ENCODE peak calls at places on chromosomes 12 and 14, in five cellular contexts. One of them, this sample, is unnamed.

GRCh38 chr14:101444116-101444515 is 117.2 kb upstream of the DIO3 start:
- DNase-seq in ovary: no peak
- DNase-seq in body of pancreas: no peak
- DNase-seq in esophagus squamous epithelium: no peak
- DNase-seq in right lobe of liver: no peak
- DNase-seq in this sample: no peak

GRCh38 chr12:33093534-33093933 is 197.0 kb upstream of the PKP2 start:
- DNase-seq in esophagus squamous epithelium: no peak
- DNase-seq in body of pancreas: no peak
- DNase-seq in ovary: no peak
- DNase-seq in right lobe of liver: no peak
- DNase-seq in this sample: no peak

GRCh38 chr14:77009014-77009413 is 19.5 kb downstream of the IRF2BPL start:
- DNase-seq in body of pancreas: no peak
- DNase-seq in ovary: no peak
- DNase-seq in right lobe of liver: no peak
- DNase-seq in esophagus squamous epithelium: no peak
- DNase-seq in this sample: no peak

GRCh38 chr12:15701212-15701611 is 88.0 kb downstream of the EPS8 start:
- DNase-seq in ovary: no peak
- DNase-seq in esophagus squamous epithelium: no peak
- DNase-seq in body of pancreas: no peak
- DNase-seq in right lobe of liver: no peak
- DNase-seq in this sample: no peak

GRCh38 chr12:102970780-102971179 is 13.3 kb downstream of the ASCL1 start:
- DNase-seq in esophagus squamous epithelium: no peak
- DNase-seq in ovary: no peak
- DNase-seq in right lobe of liver: no peak
- DNase-seq in body of pancreas: no peak
- DNase-seq in this sample: no peak

GRCh38 chr14:105203057-105203494 is 22.0 kb upstream of the NUDT14 start:
- DNase-seq in body of pancreas: peak
- DNase-seq in ovary: peak
- DNase-seq in esophagus squamous epithelium: no peak
- DNase-seq in right lobe of liver: peak
- DNase-seq in this sample: peak

GRCh38 chr12:50933459-50934124 is 18.8 kb upstream of the HIGD1C start:
- DNase-seq in right lobe of liver: no peak
- DNase-seq in body of pancreas: no peak
- DNase-seq in esophagus squamous epithelium: no peak
- DNase-seq in ovary: no peak
- DNase-seq in this sample: no peak

GRCh38 chr14:28307506-28307905 is 459.1 kb upstream of the FOXG1 start:
- DNase-seq in body of pancreas: no peak
- DNase-seq in ovary: no peak
- DNase-seq in esophagus squamous epithelium: no peak
- DNase-seq in right lobe of liver: no peak
- DNase-seq in this sample: no peak

GRCh38 chr14:105476937-105477658 is 2.5 kb downstream of the CRIP2 start:
- DNase-seq in ovary: no peak
- DNase-seq in right lobe of liver: no peak
- DNase-seq in body of pancreas: no peak
- DNase-seq in esophagus squamous epithelium: no peak
- DNase-seq in this sample: no peak

GRCh38 chr14:63371033-63371432 is 52.3 kb upstream of the GPHB5 start:
- DNase-seq in esophagus squamous epithelium: no peak
- DNase-seq in body of pancreas: no peak
- DNase-seq in right lobe of liver: no peak
- DNase-seq in ovary: no peak
- DNase-seq in this sample: no peak

GRCh38 chr12:50618864-50619609 is 114.3 kb downstream of the DIP2B start:
- DNase-seq in right lobe of liver: no peak
- DNase-seq in body of pancreas: no peak
- DNase-seq in esophagus squamous epithelium: no peak
- DNase-seq in ovary: no peak
- DNase-seq in this sample: peak

DNA sequence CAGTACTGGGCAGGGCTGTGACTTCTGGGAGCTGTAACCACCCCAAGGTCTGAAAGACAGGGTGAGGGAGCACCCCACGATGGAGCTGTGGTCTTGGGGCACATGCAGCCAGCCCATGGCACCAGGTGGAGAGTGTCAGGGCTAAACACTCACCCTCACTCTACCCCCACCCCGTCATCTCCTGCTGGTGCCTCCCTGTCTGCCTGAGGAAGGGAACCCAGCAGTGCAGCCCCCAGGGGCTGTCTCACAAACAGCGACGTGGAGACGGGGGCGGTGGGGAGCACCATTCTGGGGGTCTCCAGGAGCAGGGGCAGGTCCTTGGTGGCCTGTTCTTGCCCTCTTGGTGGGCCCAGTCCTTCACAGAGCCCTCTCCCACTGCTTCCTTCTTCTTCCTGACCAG is 63.5 kb downstream of the ERH start:
- DNase-seq in ovary: no peak
- DNase-seq in right lobe of liver: no peak
- DNase-seq in esophagus squamous epithelium: no peak
- DNase-seq in body of pancreas: no peak
- DNase-seq in this sample: no peak
- TF ChIP-seq POLR2A in ovary: no peak
- TF ChIP-seq POLR2A in right lobe of liver: no peak
- TF ChIP-seq POLR2A in esophagus squamous epithelium: no peak
- TF ChIP-seq POLR2A in body of pancreas: no peak
- TF ChIP-seq POLR2A in this sample: no peak

GRCh38 chr12:67452119-67452805 is 183.1 kb downstream of the CAND1 start:
- DNase-seq in ovary: no peak
- DNase-seq in esophagus squamous epithelium: no peak
- DNase-seq in body of pancreas: no peak
- DNase-seq in right lobe of liver: no peak
- DNase-seq in this sample: no peak
- H3K4me3 ChIP-seq in ovary: no peak
- H3K4me3 ChIP-seq in esophagus squamous epithelium: no peak
- H3K4me3 ChIP-seq in body of pancreas: no peak
- H3K4me3 ChIP-seq in right lobe of liver: no peak
- H3K4me3 ChIP-seq in this sample: no peak

DNA sequence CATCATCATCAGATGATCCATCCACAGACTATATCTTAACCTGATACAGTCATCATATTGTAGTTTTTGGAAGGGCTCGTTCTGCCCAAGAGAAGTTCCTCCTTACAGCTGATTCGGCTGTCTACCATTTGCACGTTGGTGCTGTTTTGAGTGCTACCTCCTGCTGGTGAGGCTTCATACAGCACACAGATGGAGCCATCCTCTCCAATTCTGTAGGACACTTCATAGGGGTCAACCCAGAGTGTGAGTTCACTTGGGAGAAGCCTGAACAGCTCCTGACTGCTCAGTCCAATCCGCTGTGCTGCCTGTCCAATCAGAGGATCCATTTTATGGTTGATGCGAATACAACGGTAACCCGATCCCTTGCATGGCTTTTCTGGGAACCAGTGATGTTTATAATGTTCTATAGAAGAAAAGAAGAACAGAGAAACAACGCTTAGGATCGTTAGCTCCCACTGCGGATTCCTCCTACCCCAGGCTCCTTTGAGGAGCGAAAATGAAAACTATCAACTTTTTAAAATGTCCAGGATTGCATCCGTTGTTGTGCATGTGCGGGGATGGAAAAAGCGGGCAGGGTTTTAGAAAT is 1.5 kb downstream of the BTG1 start:
- DNase-seq in body of pancreas: peak
- DNase-seq in esophagus squamous epithelium: peak
- DNase-seq in ovary: peak
- DNase-seq in right lobe of liver: peak
- DNase-seq in this sample: peak
- TF ChIP-seq POLR2A in body of pancreas: peak
- TF ChIP-seq POLR2A in esophagus squamous epithelium: no peak
- TF ChIP-seq POLR2A in ovary: no peak
- TF ChIP-seq POLR2A in right lobe of liver: no peak
- TF ChIP-seq POLR2A in this sample: peak

GRCh38 chr12:104488383-104488782 is 31.6 kb downstream of the CHST11 start:
- DNase-seq in right lobe of liver: no peak
- DNase-seq in esophagus squamous epithelium: no peak
- DNase-seq in ovary: no peak
- DNase-seq in body of pancreas: no peak
- DNase-seq in this sample: no peak
- H3K4me3 ChIP-seq in right lobe of liver: no peak
- H3K4me3 ChIP-seq in esophagus squamous epithelium: no peak
- H3K4me3 ChIP-seq in ovary: no peak
- H3K4me3 ChIP-seq in body of pancreas: no peak
- H3K4me3 ChIP-seq in this sample: no peak

GRCh38 chr12:26831959-26832816 is 806 bp downstream of the ITPR2 start:
- DNase-seq in body of pancreas: peak
- DNase-seq in ovary: peak
- DNase-seq in esophagus squamous epithelium: no peak
- DNase-seq in right lobe of liver: peak
- DNase-seq in this sample: peak

GRCh38 chr12:26833692-26834168 is 736 bp upstream of the ITPR2 start:
- DNase-seq in body of pancreas: peak
- DNase-seq in right lobe of liver: peak
- DNase-seq in esophagus squamous epithelium: no peak
- DNase-seq in ovary: peak
- DNase-seq in this sample: peak

GRCh38 chr12:26830783-26831601 is 2.0 kb downstream of the ITPR2 start:
- DNase-seq in ovary: no peak
- DNase-seq in body of pancreas: peak
- DNase-seq in right lobe of liver: peak
- DNase-seq in esophagus squamous epithelium: no peak
- DNase-seq in this sample: no peak

GRCh38 chr12:26830358-26830757 is 2.6 kb downstream of the ITPR2 start:
- DNase-seq in body of pancreas: no peak
- DNase-seq in esophagus squamous epithelium: no peak
- DNase-seq in ovary: no peak
- DNase-seq in right lobe of liver: no peak
- DNase-seq in this sample: no peak

DNA sequence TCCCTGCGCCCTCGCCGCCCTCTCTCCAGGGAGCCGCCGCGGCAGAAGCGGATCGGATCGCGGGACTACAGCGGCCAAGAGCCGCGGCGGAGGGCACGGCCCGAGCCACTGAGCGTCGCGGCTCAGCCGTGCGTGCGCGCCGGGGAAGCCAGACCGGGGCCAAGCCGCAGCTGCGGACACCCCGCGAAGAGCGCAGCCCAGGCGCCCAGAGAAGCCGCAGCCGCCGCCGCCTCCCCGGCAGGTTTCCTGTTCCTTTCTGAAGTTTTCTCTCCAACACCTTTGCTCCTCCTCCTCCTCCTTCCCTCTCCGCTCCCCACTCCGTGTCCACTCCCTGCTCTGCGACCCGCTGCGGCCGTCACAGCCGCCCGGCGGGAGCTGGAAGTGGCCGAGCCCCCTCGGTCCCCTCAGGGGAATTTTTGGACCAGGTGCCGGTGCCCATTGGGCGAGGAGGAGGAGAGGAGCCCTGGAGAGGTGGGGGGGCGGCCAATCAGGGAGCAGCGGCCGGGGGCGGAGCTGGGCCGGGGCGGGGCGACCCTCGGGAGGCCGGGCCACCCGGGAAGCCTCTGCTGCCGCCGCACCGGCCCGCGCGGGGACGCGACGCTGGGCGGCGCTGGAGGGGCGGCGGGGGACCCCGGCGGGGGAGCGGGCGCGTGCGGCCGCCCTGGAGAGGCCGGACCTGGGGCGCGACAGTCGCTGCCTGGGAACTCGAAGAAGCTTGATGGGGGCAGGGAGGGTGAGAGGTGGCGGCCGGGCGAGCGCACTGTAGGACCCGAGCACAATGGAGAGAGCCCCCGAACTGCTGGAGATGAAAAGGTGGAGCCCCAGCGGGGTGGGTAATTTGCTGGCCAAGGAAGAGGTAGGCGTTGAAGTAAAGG is at the start of gene ITPR2:
- DNase-seq in esophagus squamous epithelium: peak
- DNase-seq in right lobe of liver: peak
- DNase-seq in ovary: peak
- DNase-seq in body of pancreas: peak
- DNase-seq in this sample: peak
- TF ChIP-seq POLR2A in esophagus squamous epithelium: peak
- TF ChIP-seq POLR2A in right lobe of liver: peak
- TF ChIP-seq POLR2A in ovary: peak
- TF ChIP-seq POLR2A in body of pancreas: peak
- TF ChIP-seq POLR2A in this sample: peak

DNA sequence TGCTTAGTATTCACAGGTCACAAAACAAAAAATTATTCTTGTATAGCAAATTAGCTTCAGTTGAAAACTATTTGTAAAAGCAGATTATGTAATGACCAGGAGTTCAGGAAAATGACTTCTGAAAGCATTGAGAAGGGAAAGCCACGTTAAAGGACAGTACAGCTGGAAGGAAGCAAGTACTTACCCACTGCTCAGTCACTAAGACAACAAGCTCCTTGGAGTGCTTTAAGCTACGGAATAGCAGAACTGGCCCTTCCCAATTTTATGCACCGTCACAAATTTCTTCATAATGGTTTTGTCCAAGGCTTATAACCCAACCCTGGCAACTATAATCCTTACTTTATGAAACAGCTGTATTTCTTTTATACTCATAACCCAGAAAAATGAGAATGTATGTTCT is 13.0 kb upstream of the SNAPC1 start:
- DNase-seq in body of pancreas: no peak
- DNase-seq in right lobe of liver: no peak
- DNase-seq in ovary: no peak
- DNase-seq in esophagus squamous epithelium: no peak
- DNase-seq in this sample: no peak
- H3K4me3 ChIP-seq in body of pancreas: no peak
- H3K4me3 ChIP-seq in right lobe of liver: no peak
- H3K4me3 ChIP-seq in ovary: no peak
- H3K4me3 ChIP-seq in esophagus squamous epithelium: peak
- H3K4me3 ChIP-seq in this sample: no peak

GRCh38 chr12:122064034-122064777 is 14.3 kb upstream of the MLXIP start:
- DNase-seq in body of pancreas: peak
- DNase-seq in esophagus squamous epithelium: no peak
- DNase-seq in ovary: peak
- DNase-seq in right lobe of liver: peak
- DNase-seq in this sample: peak
- TF ChIP-seq POLR2A in body of pancreas: peak
- TF ChIP-seq POLR2A in esophagus squamous epithelium: no peak
- TF ChIP-seq POLR2A in ovary: peak
- TF ChIP-seq POLR2A in right lobe of liver: no peak
- TF ChIP-seq POLR2A in this sample: no peak

DNA sequence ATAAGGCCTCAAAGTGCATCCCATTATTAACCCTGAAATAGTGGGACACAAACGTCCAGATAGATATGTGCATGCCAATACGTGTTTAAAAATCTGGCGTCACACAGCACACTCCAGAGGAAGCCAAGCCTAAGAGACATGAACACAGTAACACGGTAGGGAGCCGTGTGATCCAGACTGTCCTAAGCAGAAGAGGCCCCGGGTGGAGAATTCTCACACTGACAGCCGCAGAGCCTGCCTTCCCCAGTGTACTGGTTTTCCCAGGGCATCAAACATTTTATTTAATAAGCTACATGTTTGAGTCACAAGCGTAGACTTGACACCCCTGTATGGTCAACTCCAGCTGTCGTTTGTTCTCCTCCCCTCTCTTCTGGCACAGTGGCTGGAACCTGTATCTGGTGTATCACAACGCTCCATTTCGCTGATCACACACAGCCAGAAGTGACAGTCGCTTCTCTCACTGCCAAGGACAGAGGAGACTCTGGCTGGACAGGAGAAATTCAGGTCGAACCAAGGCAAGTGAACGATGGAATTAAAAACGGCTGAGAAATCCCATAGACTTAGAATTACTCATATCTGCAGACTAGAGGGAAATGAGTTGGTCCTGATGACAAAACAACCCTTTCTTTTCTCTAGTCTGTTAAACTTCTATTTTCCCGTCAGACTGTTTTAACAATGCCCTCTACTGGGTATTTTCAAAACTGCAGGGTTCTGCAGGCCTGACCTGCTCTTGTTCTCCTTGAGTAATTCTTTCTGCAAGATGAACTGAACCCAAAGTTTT is 359.9 kb downstream of the RGS6 start:
- DNase-seq in body of pancreas: peak
- DNase-seq in right lobe of liver: no peak
- DNase-seq in ovary: no peak
- DNase-seq in esophagus squamous epithelium: no peak
- DNase-seq in this sample: no peak
- H3K4me3 ChIP-seq in body of pancreas: no peak
- H3K4me3 ChIP-seq in right lobe of liver: no peak
- H3K4me3 ChIP-seq in ovary: no peak
- H3K4me3 ChIP-seq in esophagus squamous epithelium: no peak
- H3K4me3 ChIP-seq in this sample: no peak